ENCODE peak calls at places on chromosome 2, in six cellular contexts. M is stomach, W is cardiac septum, G is T-cell, L is germinal center, E is GOT3. C is an unnamed sample.

GRCh38 chr2:152466925-152467676 is 132.1 kb downstream of the FMNL2 start:
- DNase-seq in M (no peak), W (no peak), G (no peak), L (peak; percentile 46), E (no peak), C (no peak)

GRCh38 chr2:42089340-42089925 is 41.6 kb downstream of the PKDCC start:
- DNase-seq in M (peak; percentile 60), W (peak; percentile 83), G (peak; percentile 60), L (peak; percentile 77), E (no peak), C (peak; percentile 22)

GRCh38 chr2:219215871-219216536 is 2.8 kb downstream of the ABCB6 start:
- DNase-seq in M (no peak), W (no peak), G (no peak), L (no peak), E (no peak), C (no peak)

GRCh38 chr2:19361325-19361990 is 3.0 kb upstream of the OSR1 start:
- DNase-seq in M (no peak), W (no peak), G (no peak), L (no peak), E (no peak), C (no peak)

GRCh38 chr2:181128199-181128598 is 147.8 kb downstream of the UBE2E3 start:
- DNase-seq in M (no peak), W (no peak), G (no peak), L (no peak), E (no peak), C (no peak)

GRCh38 chr2:107553045-107553444 is 273.6 kb upstream of the RGPD4 start:
- DNase-seq in M (no peak), W (no peak), G (no peak), L (no peak), E (no peak), C (no peak)

GRCh38 chr2:203059567-203059966 is 44.9 kb downstream of the NBEAL1 start:
- DNase-seq in M (no peak), W (no peak), G (no peak), L (no peak), E (no peak), C (no peak)

GRCh38 chr2:80461505-80462197 is 157.1 kb upstream of the LRRTM1 start:
- DNase-seq in M (no peak), W (no peak), G (no peak), L (no peak), E (no peak), C (no peak)

GRCh38 chr2:85062565-85062964 is 70.6 kb upstream of the TCF7L1 start:
- DNase-seq in M (no peak), W (no peak), G (no peak), L (no peak), E (no peak), C (no peak)

GRCh38 chr2:132609101-132609890 is 60.7 kb downstream of the LYPD1 start:
- DNase-seq in M (peak; percentile 37), W (no peak), G (no peak), L (no peak), E (no peak), C (no peak)

GRCh38 chr2:157233506-157233905 is 24.0 kb upstream of the GALNT5 start:
- DNase-seq in M (no peak), W (no peak), G (no peak), L (no peak), E (no peak), C (no peak)

GRCh38 chr2:229725716-229726346 is 11.5 kb upstream of the DNER start:
- DNase-seq in M (no peak), W (no peak), G (no peak), L (no peak), E (no peak), C (no peak)

GRCh38 chr2:29310665-29311348 is 195.6 kb downstream of the CLIP4 start:
- DNase-seq in M (no peak), W (no peak), G (no peak), L (no peak), E (no peak), C (no peak)

GRCh38 chr2:64862623-64863022 is 126.6 kb upstream of the SLC1A4 start:
- DNase-seq in M (no peak), W (no peak), G (no peak), L (no peak), E (no peak), C (no peak)

GRCh38 chr2:76870581-76870980 is 651.6 kb downstream of the LRRTM4 start:
- DNase-seq in M (no peak), W (no peak), G (no peak), L (no peak), E (no peak), C (no peak)